ENCODE peak calls at places on chromosomes 16 and 17, in four cellular contexts. E, B, R and C are unnamed samples.

GRCh38 chr17:79793924-79794304 is 3.0 kb downstream of the CBX8 start:
- DNase-seq in E (no peak), B (no peak), R (no peak), C (no peak)

GRCh38 chr16:1950559-1950958 is 3.9 kb downstream of the RPL3L start:
- DNase-seq in E (no peak), B (no peak), R (no peak), C (no peak)

GRCh38 chr17:47621293-47622178 is 28.2 kb upstream of the KPNB1 start:
- DNase-seq in E (no peak), R (peak; percentile 63), B (no peak), C (peak; percentile 36)

GRCh38 chr16:11325404-11326083 is 19.7 kb upstream of the RMI2 start:
- DNase-seq in R (no peak), E (peak; percentile 68), B (no peak), C (no peak)

GRCh38 chr16:87412996-87413421 is 20.9 kb downstream of the MAP1LC3B start:
- DNase-seq in B (no peak), R (no peak), E (no peak), C (no peak)

GRCh38 chr17:57143341-57143740 is 58.3 kb downstream of the AKAP1 start:
- DNase-seq in E (no peak), B (no peak), R (no peak), C (no peak)

GRCh38 chr16:89357055-89357454 is 133.3 kb downstream of the ANKRD11 start:
- DNase-seq in B (no peak), R (no peak), E (no peak), C (no peak)

GRCh38 chr17:73586921-73587680 is 57.1 kb downstream of the SDK2 start:
- DNase-seq in B (no peak), E (no peak), R (no peak), C (no peak)

GRCh38 chr17:78137392-78138203 is 7.0 kb downstream of the TMC8 start:
- DNase-seq in R (no peak), E (no peak), B (peak; percentile 35), C (no peak)

GRCh38 chr17:38724337-38724988 is 5.7 kb upstream of the CISD3 start:
- DNase-seq in E (no peak), R (no peak), B (no peak), C (no peak)

GRCh38 chr16:8632675-8633182 is 11.2 kb downstream of the METTL22 start:
- DNase-seq in R (no peak), B (peak; percentile 38), E (no peak), C (no peak)

GRCh38 chr17:1322469-1322868 is 43.0 kb downstream of the TRARG1 start:
- DNase-seq in E (no peak), B (no peak), R (no peak), C (no peak)

GRCh38 chr17:2138768-2139167 is 83.9 kb downstream of the HIC1 start:
- DNase-seq in R (peak; percentile 67), B (no peak), E (peak; percentile 42), C (no peak)

GRCh38 chr17:28345420-28346198 is 10.0 kb downstream of the TNFAIP1 start:
- DNase-seq in B (peak; percentile 51), R (no peak), E (no peak), C (no peak)

GRCh38 chr17:76727745-76728456 is 1.3 kb downstream of the METTL23 start:
- DNase-seq in R (no peak), E (peak; percentile 31), B (no peak), C (no peak)

GRCh38 chr16:9422769-9423513 is 331.5 kb downstream of the HAPSTR1 start:
- DNase-seq in R (no peak), B (no peak), E (no peak), C (no peak)

GRCh38 chr16:79651363-79651762 is 50.8 kb upstream of the MAF start:
- DNase-seq in B (peak; percentile 54), R (no peak), E (no peak), C (peak; percentile 53)

GRCh38 chr16:55179858-55180585 is 144.0 kb upstream of the IRX6 start:
- DNase-seq in R (no peak), E (no peak), B (peak; percentile 80), C (no peak)

GRCh38 chr16:78748471-78748929 is 649.0 kb downstream of the WWOX start:
- DNase-seq in E (no peak), B (no peak), R (no peak), C (no peak)

GRCh38 chr16:24409045-24409444 is 130.3 kb upstream of the RBBP6 start:
- DNase-seq in B (no peak), R (no peak), E (no peak), C (no peak)

GRCh38 chr17:75115545-75115944 is 5.8 kb downstream of the ARMC7 start:
- DNase-seq in E (no peak), R (no peak), B (no peak), C (no peak)